ENCODE peak calls at places on chromosomes 4 and X, in nine cellular contexts. V is NCI-H2081; S is nucleus accumbens; B is nephron progenitor cell; C is effector CD4-positive, alpha-beta T cell; O is AG08396; A is PC-9; R is NCI-H226; T is NB4. Q is an unnamed sample.

GRCh38 chr4:46124773-46125172 is 919 bp upstream of the GABRG1 start:
- DNase-seq in A (no peak), B (peak; percentile 69), S (no peak), R (no peak), C (no peak), T (peak; percentile 2), V (peak; percentile 30), O (no peak), Q (peak; percentile 43)

GRCh38 chrX:95950679-95951078 is 734.0 kb upstream of the DIAPH2 start:
- DNase-seq in B (no peak), O (no peak), T (no peak), V (no peak), C (no peak), S (no peak), R (no peak), A (no peak), Q (no peak)

GRCh38 chrX:143994206-143994605 is 110.3 kb downstream of the UBE2NL start:
- DNase-seq in R (no peak), B (no peak), V (no peak), A (no peak), O (no peak), T (no peak), C (no peak), S (no peak), Q (no peak)

GRCh38 chr4:71944956-71945355 is 86.8 kb upstream of the NPFFR2 start:
- DNase-seq in B (no peak), R (no peak), S (no peak), A (no peak), C (no peak), O (no peak), T (no peak), V (no peak), Q (no peak)

GRCh38 chr4:119106036-119107000 is 29.3 kb upstream of the MYOZ2 start:
- DNase-seq in A (peak; percentile 15), C (no peak), S (no peak), T (no peak), R (no peak), O (no peak), B (no peak), V (no peak), Q (no peak)

GRCh38 chr4:163085085-163085484 is 81.6 kb downstream of the NAF1 start:
- DNase-seq in S (no peak), A (no peak), O (no peak), R (no peak), C (no peak), B (no peak), V (no peak), T (peak; percentile 25), Q (no peak)

GRCh38 chr4:6441758-6442157 is 30.7 kb downstream of the PPP2R2C start:
- DNase-seq in O (no peak), B (no peak), S (no peak), C (no peak), T (no peak), V (no peak), R (no peak), A (no peak), Q (no peak)

GRCh38 chr4:122329876-122330595 is 48.8 kb upstream of the ADAD1 start:
- DNase-seq in O (peak; percentile 11), C (no peak), S (no peak), V (no peak), B (no peak), R (peak; percentile 4), A (no peak), T (no peak), Q (no peak)

GRCh38 chrX:50618788-50619558 is 148.3 kb upstream of the DGKK start:
- DNase-seq in B (no peak), V (no peak), S (no peak), O (no peak), T (no peak), A (no peak), R (no peak), C (no peak), Q (no peak)

GRCh38 chr4:158858410-158859189 is 89.8 kb downstream of the FNIP2 start:
- DNase-seq in O (peak; percentile 12), A (no peak), T (no peak), S (no peak), R (peak; percentile 15), B (no peak), C (no peak), V (no peak), Q (no peak)

GRCh38 chrX:31580726-31581125 is 508.9 kb upstream of the FTHL17 start:
- DNase-seq in V (no peak), R (peak; percentile 49), A (no peak), B (no peak), O (no peak), C (no peak), S (no peak), T (no peak), Q (no peak)

GRCh38 chr4:153332936-153333335 is 11.6 kb upstream of the MND1 start:
- DNase-seq in V (no peak), O (no peak), B (no peak), R (no peak), S (no peak), A (no peak), T (no peak), C (no peak), Q (no peak)

GRCh38 chr4:188146618-188147017 is 7.4 kb downstream of the TRIML1 start:
- DNase-seq in O (no peak), C (no peak), V (no peak), B (no peak), R (no peak), T (no peak), S (no peak), A (no peak), Q (no peak)

GRCh38 chr4:7960017-7960789 is 20.5 kb upstream of the AFAP1 start:
- DNase-seq in O (peak; percentile 68), S (no peak), B (no peak), V (no peak), A (peak; percentile 47), R (peak; percentile 82), C (no peak), T (no peak), Q (no peak)

GRCh38 chrX:73581002-73581628 is 18.1 kb downstream of the CHIC1 start:
- DNase-seq in O (no peak), B (peak; percentile 7), V (no peak), C (no peak), T (no peak), S (no peak), R (no peak), A (no peak), Q (no peak)

GRCh38 chr4:52096048-52096447 is 44.9 kb downstream of the SPATA18 start:
- DNase-seq in C (no peak), A (no peak), S (no peak), O (no peak), V (no peak), B (no peak), T (no peak), R (peak; percentile 26), Q (no peak)

GRCh38 chr4:53507671-53508286 is 83.5 kb downstream of the LNX1 start:
- DNase-seq in R (peak; percentile 72), V (peak; percentile 24), S (no peak), C (no peak), A (no peak), B (no peak), O (no peak), T (no peak), Q (no peak)

GRCh38 chrX:150465856-150466775 is 102.3 kb upstream of the MTM1 start:
- DNase-seq in T (no peak), A (no peak), C (no peak), S (peak; percentile 12), O (no peak), B (no peak), R (no peak), V (no peak), Q (no peak)

GRCh38 chr4:150178161-150178560 is 99.9 kb downstream of the DCLK2 start:
- DNase-seq in C (no peak), S (no peak), B (no peak), V (no peak), T (no peak), A (no peak), R (no peak), O (peak; percentile 16), Q (no peak)

GRCh38 chr4:25397305-25397704 is 20.2 kb downstream of the ANAPC4 start:
- DNase-seq in V (no peak), T (no peak), A (no peak), B (no peak), C (no peak), O (no peak), R (no peak), S (no peak), Q (no peak)

GRCh38 chrX:130523460-130524394 is 121.9 kb downstream of the RBMX2 start:
- DNase-seq in T (peak; percentile 10), S (no peak), R (no peak), O (peak; percentile 23), C (no peak), V (peak; percentile 11), B (peak; percentile 62), A (no peak), Q (peak; percentile 73)

GRCh38 chr4:15444276-15444675 is 16.4 kb downstream of the C1QTNF7 start:
- DNase-seq in V (no peak), C (no peak), S (no peak), B (no peak), A (no peak), T (no peak), R (no peak), O (no peak), Q (no peak)

GRCh38 chr4:14345356-14345775 is 656.9 kb upstream of the CPEB2 start:
- DNase-seq in R (no peak), S (no peak), A (no peak), O (peak; percentile 42), T (no peak), B (no peak), C (no peak), V (no peak), Q (no peak)

Q was measured in iPS-NIHi11.